ENCODE peak calls at places on chromosomes 12 and 14, in ten cellular contexts. S, K, E, P, H, V, A, J, Q and W are unnamed samples.

GRCh38 chr12:54439521-54440255 is 20.6 kb upstream of the ITGA5 start:
- DNase-seq in S (peak), K (no peak), E (no peak), P (peak), H (no peak), V (no peak), A (peak), J (no peak), Q (peak), W (peak)

GRCh38 chr14:61704554-61704953 is 9.2 kb downstream of the HIF1A start:
- DNase-seq in S (no peak), K (no peak), E (no peak), P (no peak), H (no peak), V (no peak), A (no peak), J (no peak), Q (no peak), W (no peak)

GRCh38 chr14:35875296-35875695 is 49.2 kb downstream of the BRMS1L start:
- DNase-seq in S (no peak), K (no peak), E (no peak), P (no peak), H (no peak), V (no peak), A (no peak), J (no peak), Q (no peak), W (peak)

GRCh38 chr14:73740921-73741326 is 26.7 kb upstream of the PNMA1 start:
- DNase-seq in S (no peak), K (no peak), E (peak), P (peak), H (no peak), V (no peak), A (no peak), J (peak), Q (no peak), W (peak)

GRCh38 chr14:71465316-71465715 is 466.9 kb upstream of the RGS6 start:
- DNase-seq in S (no peak), K (no peak), E (no peak), P (no peak), H (no peak), V (no peak), A (no peak), J (no peak), Q (no peak), W (peak)

GRCh38 chr12:95146767-95147166 is 70.5 kb downstream of the FGD6 start:
- DNase-seq in S (no peak), K (no peak), E (no peak), P (no peak), H (no peak), V (no peak), A (no peak), J (no peak), Q (no peak), W (no peak)

GRCh38 chr12:131090254-131091210 is 136.8 kb downstream of the ADGRD1 start:
- DNase-seq in S (no peak), K (no peak), E (peak), P (peak), H (no peak), V (no peak), A (no peak), J (no peak), Q (no peak), W (no peak)

GRCh38 chr12:104219361-104219892 is 3.8 kb downstream of the TXNRD1 start:
- DNase-seq in S (peak), K (peak), E (no peak), P (no peak), H (no peak), V (no peak), A (peak), J (no peak), Q (no peak), W (peak)

GRCh38 chr12:28242888-28243633 is 52.8 kb downstream of the CCDC91 start:
- DNase-seq in S (no peak), K (no peak), E (no peak), P (no peak), H (no peak), V (no peak), A (no peak), J (peak), Q (no peak), W (peak)

GRCh38 chr12:51976376-51977160 is 25.1 kb downstream of the ACVR1B start:
- DNase-seq in S (no peak), K (no peak), E (no peak), P (peak), H (no peak), V (no peak), A (peak), J (no peak), Q (no peak), W (peak)

DNA sequence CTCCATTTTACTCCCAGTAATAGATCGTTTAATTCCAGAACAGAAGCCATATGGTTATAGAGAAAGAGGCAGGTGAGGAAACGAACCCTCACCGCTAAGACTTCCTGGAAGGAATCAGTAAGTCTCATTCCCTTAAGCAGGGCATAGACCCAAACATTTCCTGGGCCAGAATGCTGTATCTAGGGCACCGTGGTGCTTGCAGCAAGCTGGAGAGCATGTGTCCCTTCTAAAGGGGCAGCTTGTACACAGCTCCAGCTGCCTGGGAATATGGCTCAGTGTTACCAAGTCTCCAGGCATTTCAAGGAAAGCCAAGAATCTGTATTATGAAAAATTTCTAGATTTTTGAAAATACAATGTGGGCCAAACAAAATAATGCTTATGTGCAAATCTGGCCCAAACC is 73.4 kb downstream of the PPM1H start:
- DNase-seq in S (no peak), K (no peak), E (no peak), P (no peak), H (no peak), V (no peak), A (no peak), J (no peak), Q (no peak), W (peak)
- H3K4me3 ChIP-seq in S (no peak), K (no peak), E (no peak), P (no peak), H (no peak), V (no peak), A (no peak), J (no peak), Q (no peak), W (no peak)

DNA sequence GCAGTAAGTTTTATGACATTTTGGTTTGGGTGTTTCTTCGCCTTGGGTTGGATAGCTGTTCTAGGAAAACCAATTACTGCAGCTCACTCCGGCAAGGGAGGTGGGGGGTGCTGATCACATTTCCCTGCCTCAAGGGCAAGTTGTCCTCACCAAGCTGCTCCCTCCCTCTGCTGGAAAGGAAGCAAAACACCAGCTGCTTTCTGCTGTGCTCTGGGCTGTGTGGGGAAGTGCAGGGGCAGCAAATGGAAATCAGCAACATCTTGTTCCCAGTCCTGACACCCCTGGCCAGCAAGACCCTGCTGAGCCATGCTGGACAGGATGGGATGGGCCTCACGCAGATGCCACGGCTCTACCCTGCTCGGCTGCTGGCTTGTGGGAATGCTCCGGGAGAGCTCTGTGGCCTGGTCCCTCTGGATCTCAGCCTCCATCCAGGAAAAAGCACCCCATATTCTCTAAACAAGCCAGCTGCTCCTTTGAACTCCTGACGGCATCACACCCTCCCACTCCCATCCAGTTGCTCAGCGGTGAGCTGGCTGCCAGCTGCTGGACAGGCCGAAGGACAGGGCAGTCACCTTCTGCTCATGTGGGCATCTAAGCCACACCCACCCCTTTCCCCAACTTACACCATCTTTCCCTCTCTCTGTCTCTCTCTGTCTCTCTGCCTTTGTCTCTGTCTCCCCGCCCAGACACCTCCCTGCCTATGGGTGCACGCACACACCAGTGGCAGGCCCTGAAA is 52.4 kb upstream of the EIF5 start:
- DNase-seq in S (no peak), K (no peak), E (peak), P (peak), H (no peak), V (no peak), A (peak), J (peak), Q (no peak), W (peak)
- TF ChIP-seq CTCF in S (peak), K (peak), E (peak), P (peak), H (no peak), V (no peak), A (peak), J (no peak), Q (no peak), W (peak)

GRCh38 chr14:101457936-101458535 is 103.3 kb upstream of the DIO3 start:
- DNase-seq in S (no peak), K (no peak), E (no peak), P (no peak), H (no peak), V (no peak), A (no peak), J (no peak), Q (no peak), W (no peak)
- H3K4me3 ChIP-seq in S (no peak), K (no peak), E (no peak), P (no peak), H (no peak), V (no peak), A (no peak), J (no peak), Q (no peak), W (no peak)

DNA sequence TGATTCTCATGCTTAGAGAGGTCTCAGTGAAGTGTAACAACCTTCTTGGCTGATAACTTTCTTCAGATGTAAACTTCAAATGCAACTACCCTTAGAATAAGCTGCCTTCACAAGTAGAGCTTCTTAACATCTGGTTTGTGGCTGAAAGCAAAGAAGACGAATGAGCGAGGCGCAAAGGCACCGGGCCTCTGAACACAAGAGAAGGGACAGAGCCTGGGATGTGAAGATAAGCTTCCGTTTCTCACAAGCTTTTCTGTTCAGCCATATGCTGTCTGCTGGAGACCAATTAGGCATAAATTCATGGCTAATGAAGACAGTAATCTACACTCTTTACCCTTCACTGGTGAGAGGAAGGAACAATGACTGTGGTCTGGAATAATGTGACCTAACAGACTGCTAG is 195.2 kb downstream of the ATXN7L3B start:
- DNase-seq in S (no peak), K (no peak), E (no peak), P (no peak), H (no peak), V (no peak), A (no peak), J (no peak), Q (no peak), W (no peak)
- TF ChIP-seq CTCF in S (no peak), K (no peak), E (no peak), P (no peak), H (no peak), V (no peak), A (no peak), J (no peak), Q (no peak), W (no peak)

DNA sequence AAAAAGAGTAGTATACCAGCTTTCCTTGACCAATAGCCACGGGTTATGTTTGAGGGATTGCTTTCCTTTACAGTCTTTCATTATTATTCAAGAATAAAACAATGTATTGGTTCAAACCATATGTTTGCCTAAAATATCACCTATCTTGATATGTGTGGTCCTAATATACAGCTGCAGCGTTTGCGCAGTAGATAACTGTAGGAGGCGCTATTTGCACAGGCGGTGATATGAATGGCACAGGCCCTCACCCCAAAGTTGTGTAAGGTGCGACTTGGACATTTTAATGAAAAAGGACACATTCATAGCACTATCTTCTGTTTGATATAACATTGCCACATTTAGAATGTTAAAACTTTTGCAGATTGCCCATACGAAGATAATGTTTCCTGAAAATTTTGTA is 298.4 kb downstream of the TRHDE start:
- DNase-seq in S (no peak), K (no peak), E (no peak), P (peak), H (no peak), V (peak), A (no peak), J (no peak), Q (peak), W (no peak)
- H3K4me3 ChIP-seq in S (no peak), K (no peak), E (no peak), P (no peak), H (no peak), V (no peak), A (no peak), J (no peak), Q (no peak), W (no peak)

DNA sequence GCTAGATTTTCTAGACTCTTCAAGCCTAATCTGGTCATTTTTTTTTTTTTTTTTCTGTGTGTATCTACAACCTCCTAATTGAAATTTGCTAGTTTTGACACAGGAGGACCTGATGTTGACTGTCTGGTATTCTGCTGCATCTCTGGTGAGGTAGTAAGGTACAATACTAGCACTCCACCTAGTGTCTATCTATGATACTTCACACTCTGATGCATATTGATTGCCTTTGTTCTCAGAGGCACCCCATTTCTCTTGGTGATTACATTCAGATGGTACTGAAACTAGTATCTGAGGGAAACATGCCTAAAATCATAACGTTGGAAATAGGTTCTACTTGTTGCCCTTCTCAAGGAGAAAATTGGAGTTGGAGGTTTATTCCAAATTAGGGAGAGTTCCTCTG is 930.5 kb upstream of the NOVA1 start:
- DNase-seq in S (no peak), K (no peak), E (no peak), P (peak), H (no peak), V (no peak), A (no peak), J (no peak), Q (peak), W (peak)
- TF ChIP-seq CTCF in S (no peak), K (no peak), E (peak), P (peak), H (no peak), V (no peak), A (no peak), J (no peak), Q (peak), W (no peak)

GRCh38 chr14:103688906-103689902 is 26.0 kb downstream of the XRCC3 start:
- DNase-seq in S (no peak), K (no peak), E (peak), P (no peak), H (no peak), V (peak), A (no peak), J (no peak), Q (no peak), W (peak)
- H3K4me3 ChIP-seq in S (no peak), K (no peak), E (no peak), P (no peak), H (no peak), V (no peak), A (no peak), J (no peak), Q (no peak), W (no peak)

DNA sequence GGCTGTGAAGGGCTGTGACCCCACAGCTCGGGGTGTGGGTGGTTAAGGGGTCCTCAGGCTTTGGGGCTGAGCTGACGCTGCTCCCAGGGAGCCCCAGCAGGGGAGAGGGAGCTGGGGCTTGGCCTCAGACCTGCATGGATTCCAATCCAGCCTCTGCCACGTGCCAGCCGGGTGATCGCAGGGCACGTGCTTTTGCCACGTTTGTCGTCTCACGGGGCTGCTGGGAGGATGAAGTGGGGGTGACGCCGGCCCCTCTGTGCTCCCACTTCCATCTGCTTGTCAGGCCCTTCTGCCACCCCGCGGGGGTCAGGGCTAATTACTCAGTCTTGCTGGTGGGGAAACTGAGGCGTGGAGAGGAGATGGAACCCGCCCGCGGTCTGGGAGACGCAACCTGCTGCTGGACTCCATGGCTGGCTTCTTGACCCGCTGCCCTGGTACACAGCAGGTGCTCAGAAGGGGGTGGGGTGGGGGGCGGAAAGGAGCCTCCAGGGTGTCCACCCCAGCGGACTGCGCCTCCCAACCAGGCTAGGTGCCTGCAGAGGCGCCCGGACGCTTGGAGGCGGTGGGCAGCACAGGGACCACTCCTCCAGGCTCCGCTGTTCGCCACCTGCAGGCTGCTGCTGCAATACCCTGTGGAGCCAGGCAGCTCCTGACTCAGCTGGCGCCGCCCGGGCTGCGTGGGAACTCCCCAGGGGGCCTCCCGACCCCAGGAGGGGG is 36.4 kb upstream of the PRIMA1 start:
- DNase-seq in S (no peak), K (no peak), E (no peak), P (peak), H (no peak), V (no peak), A (no peak), J (no peak), Q (no peak), W (no peak)
- TF ChIP-seq CTCF in S (no peak), K (no peak), E (no peak), P (no peak), H (no peak), V (no peak), A (no peak), J (no peak), Q (no peak), W (no peak)

GRCh38 chr14:34460841-34461240 is 1.2 kb downstream of the SPTSSA start:
- DNase-seq in S (no peak), K (no peak), E (no peak), P (peak), H (no peak), V (no peak), A (no peak), J (no peak), Q (no peak), W (peak)
- H3K4me3 ChIP-seq in S (peak), K (peak), E (peak), P (peak), H (no peak), V (peak), A (peak), J (peak), Q (peak), W (peak)

GRCh38 chr12:89542912-89543592 is 17.2 kb upstream of the POC1B start:
- DNase-seq in S (no peak), K (peak), E (peak), P (peak), H (peak), V (peak), A (peak), J (peak), Q (peak), W (peak)
- TF ChIP-seq CTCF in S (peak), K (peak), E (peak), P (peak), H (peak), V (peak), A (peak), J (peak), Q (peak), W (peak)